ENCODE peak calls at places on chromosome 17, in four cellular contexts. Q is CD8-positive, alpha-beta T cell; F is stomach; W is heart left ventricle. D is an unnamed sample. For H3K4me1, the result is how much of the 10 kb centered on the place peaks cover.

GRCh38 chr17:66272699-66273390 is 29.6 kb upstream of the PRKCA start:
- DNase-seq in Q (no peak), F (no peak), W (no peak), D (no peak)

GRCh38 chr17:28599311-28600184 is 723 bp upstream of the SPAG5 start:
- DNase-seq in Q (no peak), F (peak), W (peak), D (peak)

GRCh38 chr17:64661981-64662773 is at the start of gene SMURF2:
- DNase-seq in Q (peak), F (peak), W (peak), D (peak)

GRCh38 chr17:80845121-80845862 is 146.3 kb upstream of the CHMP6 start:
- DNase-seq in Q (no peak), F (no peak), W (peak), D (no peak)

GRCh38 chr17:74447628-74448159 is 15.8 kb downstream of the GPRC5C start:
- DNase-seq in Q (no peak), F (no peak), W (no peak), D (no peak)

GRCh38 chr17:64155751-64156544 is 26.0 kb upstream of the ERN1 start:
- DNase-seq in Q (no peak), F (peak), W (peak), D (no peak)

GRCh38 chr17:77778636-77779524 is 179.6 kb upstream of the TNRC6C start:
- DNase-seq in Q (no peak), F (peak), W (peak), D (no peak)

GRCh38 chr17:81292450-81292849 is 2.7 kb downstream of the SLC38A10 start:
- DNase-seq in Q (no peak), F (no peak), W (no peak), D (no peak)

GRCh38 chr17:48215583-48216139 is 108.1 kb downstream of the SNX11 start:
- DNase-seq in Q (no peak), F (no peak), W (no peak), D (no peak)

GRCh38 chr17:21089145-21089544 is 37.6 kb upstream of the DHRS7B start:
- DNase-seq in Q (no peak), F (no peak), W (no peak), D (no peak)

GRCh38 chr17:68759343-68760140 is 158.4 kb upstream of the FAM20A start:
- DNase-seq in Q (peak), F (peak), W (peak), D (no peak)

GRCh38 chr17:56652608-56653007 is 59.1 kb downstream of the NOG start:
- DNase-seq in Q (no peak), F (no peak), W (no peak), D (no peak)

GRCh38 chr17:71790791-71791190 is 330.0 kb upstream of the SOX9 start:
- DNase-seq in Q (no peak), F (no peak), W (no peak), D (no peak)

GRCh38 chr17:44900894-44901293 is 1.6 kb upstream of the EFTUD2 start:
- DNase-seq in Q (no peak), F (no peak), W (no peak), D (no peak)

GRCh38 chr17:81365601-81366585 is 29.4 kb upstream of the BAHCC1 start:
- DNase-seq in Q (no peak), F (peak), W (no peak), D (no peak)

GRCh38 chr17:6231886-6232767 is 161.9 kb downstream of the WSCD1 start:
- DNase-seq in Q (no peak), F (no peak), W (no peak), D (no peak)

GRCh38 chr17:5537251-5537650 is 47.1 kb downstream of the NLRP1 start:
- DNase-seq in Q (no peak), F (no peak), W (no peak), D (no peak)

GRCh38 chr17:73820686-73821448 is 176.6 kb upstream of the SDK2 start:
- DNase-seq in Q (no peak), F (peak), W (no peak), D (no peak)

GRCh38 chr17:34076743-34077631 is 178.1 kb upstream of the CCL2 start:
- DNase-seq in Q (no peak), F (no peak), W (no peak), D (no peak)

GRCh38 chr17:72378414-72379395 is 257.9 kb downstream of the SOX9 start:
- DNase-seq in Q (no peak), F (no peak), W (no peak), D (no peak)

GRCh38 chr17:82440991-82441627 is 9.4 kb downstream of the CYBC1 start:
- DNase-seq in Q (no peak), F (no peak), W (no peak), D (no peak)

GRCh38 chr17:44915321-44915726 is at the start of gene GFAP:
- DNase-seq in Q (no peak), F (no peak), W (no peak), D (no peak)

GRCh38 chr17:31391496-31391949 is at the start of gene RAB11FIP4:
- DNase-seq in Q (peak), F (peak), W (no peak), D (no peak)

GRCh38 chr17:59641799-59642484 is 22.2 kb downstream of the CLTC start:
- DNase-seq in Q (no peak), F (no peak), W (no peak), D (no peak)

GRCh38 chr17:66115246-66115645 is 76.7 kb downstream of the CEP112 start:
- DNase-seq in Q (no peak), F (no peak), W (no peak), D (no peak)

GRCh38 chr17:42284566-42284965 is 3.7 kb upstream of the STAT5A start:
- DNase-seq in Q (no peak), F (peak), W (no peak), D (no peak)

GRCh38 chr17:19613979-19614378 is 34.6 kb upstream of the ALDH3A2 start:
- DNase-seq in Q (no peak), F (no peak), W (no peak), D (no peak)

GRCh38 chr17:45320931-45321461 is 4.2 kb upstream of the MAP3K14 start:
- DNase-seq in Q (no peak), F (no peak), W (no peak), D (no peak)

DNA sequence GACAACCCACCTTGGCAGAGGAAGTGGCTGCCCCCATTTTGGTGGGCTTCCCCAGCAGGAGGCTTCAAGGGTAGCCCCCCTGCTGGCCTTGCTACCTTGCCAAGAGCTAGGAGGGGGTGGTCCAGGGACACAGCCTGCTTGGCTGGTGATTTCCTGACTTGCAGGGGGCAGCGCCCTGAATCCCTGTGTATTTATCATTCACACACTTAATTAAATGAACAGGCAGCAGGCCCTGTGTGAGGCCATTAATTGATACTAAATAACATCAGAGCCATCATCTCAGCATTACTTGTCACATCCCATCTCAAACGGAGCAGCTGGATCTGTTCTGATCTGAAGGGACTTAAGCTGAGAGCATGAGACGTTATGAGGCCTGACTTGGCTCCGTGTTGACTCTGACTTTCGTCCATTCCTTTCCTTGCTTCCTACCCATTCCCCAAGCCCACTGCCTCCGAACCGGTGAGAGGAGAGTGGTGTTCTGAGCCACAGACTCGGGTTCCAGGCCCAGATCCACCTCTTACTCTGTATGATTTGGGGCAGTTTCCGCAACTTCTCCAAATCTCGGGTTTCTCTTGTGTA is 33.6 kb downstream of the CACNA1G start:
- DNase-seq in Q (no peak), F (no peak), W (no peak), D (no peak)
- H3K4me1 ChIP-seq in Q (under half), F (under half), W (under half), D (under half)

GRCh38 chr17:78944026-78944425 is 18.8 kb upstream of the TIMP2 start:
- DNase-seq in Q (no peak), F (no peak), W (no peak), D (no peak)
- H3K4me1 ChIP-seq in Q (under half), F (under half), W (under half), D (under half)

GRCh38 chr17:14301761-14302401 is 1.0 kb downstream of the HS3ST3B1 start:
- DNase-seq in Q (peak), F (peak), W (peak), D (peak)
- H3K4me1 ChIP-seq in Q (half or more), F (half or more), W (under half), D (half or more)

DNA sequence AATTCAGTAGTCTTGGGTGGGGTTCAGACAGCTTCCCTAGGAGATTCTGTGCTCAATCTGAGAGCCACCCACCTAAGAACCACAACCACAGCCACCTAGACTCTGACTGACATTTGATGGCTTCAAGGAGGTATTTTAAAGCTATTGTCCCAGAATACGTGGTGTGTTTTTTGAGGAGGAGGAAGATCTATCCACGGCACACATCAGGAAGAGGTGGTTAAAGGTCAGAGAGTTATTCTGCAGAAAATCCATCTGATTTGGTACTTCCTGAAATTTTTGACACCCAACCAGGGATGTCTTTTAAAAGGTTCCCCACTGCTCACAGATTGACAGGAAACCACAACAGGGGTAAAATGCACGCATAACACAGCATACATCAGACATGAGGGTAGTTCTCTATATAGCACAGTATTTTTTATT is 25.1 kb downstream of the SMARCE1 start:
- DNase-seq in Q (no peak), F (no peak), W (no peak), D (no peak)
- H3K4me1 ChIP-seq in Q (half or more), F (under half), W (under half), D (under half)

D was measured in effector memory CD4-positive, alpha-beta T cell.